ENCODE peak calls at places on chromosomes 13 and 19, in seven cellular contexts. B is H9, U is mesendoderm, Z is IMR-90, T is H1, E is neuronal stem cell, Q is trophoblast cell. A is an unnamed sample.

GRCh38 chr13:74929436-74929835 is 552.5 kb downstream of the TBC1D4 start:
- DNase-seq in B (no peak), Z (no peak), U (no peak), Q (no peak), T (no peak), E (no peak), A (no peak)

GRCh38 chr19:5035817-5036732 is 67.2 kb downstream of the KDM4B start:
- DNase-seq in T (no peak), B (no peak), U (no peak), E (no peak), Q (no peak), Z (no peak), A (no peak)

GRCh38 chr13:94309997-94310842 is 169.3 kb downstream of the DCT start:
- DNase-seq in U (no peak), B (no peak), Q (no peak), E (no peak), T (no peak), Z (peak; percentile 96), A (peak; percentile 92)

GRCh38 chr13:41222259-41222852 is 28.0 kb upstream of the KBTBD7 start:
- DNase-seq in U (peak; percentile 75), B (peak; percentile 67), Q (peak; percentile 52), E (peak; percentile 17), T (no peak), Z (peak; percentile 40), A (peak; percentile 63)

GRCh38 chr19:11052391-11052790 is 36.9 kb upstream of the LDLR start:
- DNase-seq in Q (peak; percentile 58), T (no peak), Z (no peak), U (peak; percentile 55), B (no peak), E (no peak), A (no peak)

GRCh38 chr13:25292301-25292700 is 5.0 kb upstream of the MTMR6 start:
- DNase-seq in Q (no peak), U (peak; percentile 48), Z (peak; percentile 47), E (no peak), T (no peak), B (peak; percentile 36), A (peak; percentile 33)

GRCh38 chr19:1004803-1005664 is 4.8 kb downstream of the GRIN3B start:
- DNase-seq in Z (no peak), E (no peak), U (no peak), T (no peak), B (no peak), Q (no peak), A (no peak)

GRCh38 chr13:109448629-109449028 is 337.8 kb downstream of the IRS2 start:
- DNase-seq in B (no peak), U (no peak), E (no peak), T (no peak), Z (no peak), Q (no peak), A (no peak)

GRCh38 chr13:29513002-29513980 is 82.2 kb downstream of the SLC7A1 start:
- DNase-seq in Z (peak; percentile 63), T (no peak), B (no peak), U (no peak), E (no peak), Q (no peak), A (peak; percentile 40)

GRCh38 chr13:40812724-40813445 is 23.5 kb downstream of the SLC25A15 start:
- DNase-seq in Z (peak; percentile 78), B (no peak), U (no peak), Q (no peak), E (no peak), T (no peak), A (peak; percentile 15)

GRCh38 chr19:18294467-18294864 is 13.0 kb upstream of the JUND start:
- DNase-seq in U (peak; percentile 57), Q (peak; percentile 59), T (no peak), E (no peak), Z (no peak), B (peak; percentile 64), A (no peak)

GRCh38 chr13:48317511-48317981 is 14.0 kb downstream of the RB1 start:
- DNase-seq in E (no peak), B (no peak), Z (no peak), T (no peak), U (no peak), Q (no peak), A (no peak)

GRCh38 chr13:68099616-68100015 is 869.5 kb upstream of the PCDH9 start:
- DNase-seq in Z (peak; percentile 17), B (no peak), U (peak; percentile 60), E (no peak), Q (no peak), T (no peak), A (peak; percentile 59)

DNA sequence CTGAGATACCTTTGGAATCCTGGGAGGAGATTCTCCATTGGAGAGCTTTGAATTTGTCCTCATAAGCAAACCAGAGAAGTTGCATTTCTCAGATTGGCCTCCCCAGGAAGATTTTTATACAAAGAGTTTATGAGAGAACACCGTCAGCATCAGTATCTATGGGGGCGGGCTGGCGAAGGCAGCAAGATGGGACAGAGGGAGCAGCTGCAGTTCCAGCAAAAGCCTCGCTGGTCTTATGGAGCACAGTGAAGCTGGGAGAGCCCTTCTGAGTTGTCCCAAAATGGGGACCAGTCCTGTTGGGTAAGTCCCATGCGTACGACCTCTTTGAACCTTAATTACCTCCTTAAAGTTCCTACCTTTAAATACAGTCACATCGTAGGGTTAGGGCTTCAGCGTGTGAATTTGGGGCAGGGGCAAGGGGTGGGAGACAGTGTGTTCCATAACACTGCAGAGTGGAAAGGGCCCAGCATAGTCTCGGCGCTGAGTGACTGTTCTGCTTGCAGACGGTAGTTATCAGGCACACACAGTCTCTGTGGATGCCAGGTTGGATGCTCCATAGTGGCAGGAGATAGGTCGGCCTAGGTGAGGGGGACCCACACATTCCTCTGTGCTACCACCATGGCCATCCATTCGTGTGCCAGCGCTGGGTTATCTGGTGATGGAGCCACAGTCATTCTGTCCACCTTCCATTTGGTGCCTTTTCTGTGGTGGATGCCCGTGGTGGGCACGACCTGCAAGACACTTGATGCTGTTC is 34.9 kb upstream of the GPR183 start:
- DNase-seq in Z (no peak), T (no peak), U (no peak), E (no peak), B (no peak), Q (no peak), A (no peak)
- H4K8ac ChIP-seq in Z (no peak overlapping the region), T (no peak overlapping the region), U (no peak overlapping the region), E (no peak overlapping the region), B (no peak overlapping the region), Q (no peak overlapping the region), A (no peak overlapping the region)

GRCh38 chr19:15318241-15318691 is 14.1 kb downstream of the BRD4 start:
- DNase-seq in B (no peak), Q (peak; percentile 50), Z (peak; percentile 42), U (no peak), E (no peak), T (no peak), A (no peak)
- H3K4me1 ChIP-seq in B (peaks cover 4% of the 10 kb centered on the region), Q (peaks cover 34% of the 10 kb centered on the region), Z (peaks cover 51% of the 10 kb centered on the region), U (peaks cover 21% of the 10 kb centered on the region), E (no peaks in the 10 kb centered on the region), T (peaks cover 10% of the 10 kb centered on the region), A (peaks cover 43% of the 10 kb centered on the region)

DNA sequence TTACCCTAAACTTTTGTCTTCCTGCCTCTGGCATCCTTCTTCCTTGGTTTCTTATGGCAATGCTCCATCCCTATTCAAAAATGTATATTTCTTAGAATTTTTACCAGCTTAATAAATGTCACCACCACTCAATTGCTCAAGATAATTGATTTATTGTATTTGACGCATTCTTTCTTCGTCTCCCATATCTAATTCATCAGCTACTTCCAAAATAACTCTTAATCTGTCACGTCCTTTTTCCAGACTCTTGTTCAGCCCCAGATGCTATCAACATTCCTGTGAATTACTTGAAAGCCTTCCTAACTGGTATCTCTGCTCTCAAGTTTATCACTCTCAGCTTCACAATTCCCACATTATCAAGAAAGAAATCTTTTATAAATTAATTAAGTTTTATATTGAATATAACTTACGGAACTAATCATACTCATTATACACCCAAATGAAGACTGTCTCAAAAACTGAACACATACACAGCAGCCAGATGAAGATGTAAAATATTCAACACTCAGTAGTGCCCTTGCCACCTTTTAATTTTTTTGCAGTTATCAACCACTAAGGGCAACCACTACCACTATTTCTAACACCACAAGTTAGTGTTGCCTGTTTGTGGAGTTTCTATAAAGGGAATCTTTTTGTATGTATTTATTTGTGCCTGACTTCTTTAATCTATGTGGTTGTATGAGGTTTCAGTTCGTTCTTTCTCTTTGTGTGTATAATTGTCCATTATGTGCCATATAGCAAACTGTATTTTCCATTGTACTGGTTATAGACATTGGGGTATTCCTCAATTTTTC is 2295.4 kb downstream of the PCDH9 start:
- DNase-seq in Q (no peak), U (peak; percentile 40), E (no peak), Z (no peak), B (no peak), T (no peak), A (no peak)
- H3K27ac ChIP-seq in Q (peak overlapping the region; percentile 92), U (no peak overlapping the region), E (no peak overlapping the region), Z (no peak overlapping the region), B (no peak overlapping the region), T (no peak overlapping the region), A (no peak overlapping the region)

GRCh38 chr19:6473652-6474051 is 7.9 kb downstream of the DENND1C start:
- DNase-seq in B (no peak), Q (peak; percentile 14), T (no peak), U (no peak), Z (no peak), E (no peak), A (no peak)

GRCh38 chr19:6476155-6476895 is 5.3 kb downstream of the DENND1C start:
- DNase-seq in U (peak; percentile 99), Z (peak; percentile 10), T (peak; percentile 99), E (peak; percentile 98), Q (no peak), B (peak; percentile 99), A (peak; percentile 53)

GRCh38 chr19:6476896-6477431 is 4.6 kb downstream of the DENND1C start:
- DNase-seq in E (no peak), Z (no peak), B (no peak), T (no peak), U (no peak), Q (no peak), A (no peak)

GRCh38 chr19:6472713-6473112 is 8.6 kb downstream of the CRB3 start:
- DNase-seq in B (no peak), Z (no peak), E (no peak), T (no peak), U (no peak), Q (peak; percentile 54), A (no peak)

GRCh38 chr19:6475321-6476108 is 6.1 kb downstream of the DENND1C start:
- DNase-seq in T (no peak), Q (no peak), E (no peak), U (peak; percentile 39), Z (no peak), B (peak; percentile 77), A (no peak)
- H4K8ac ChIP-seq in T (no peak overlapping the region), Q (no peak overlapping the region), E (peak overlapping the region; percentile 23), U (no peak overlapping the region), Z (no peak overlapping the region), B (no peak overlapping the region), A (no peak overlapping the region)

GRCh38 chr19:29687897-29688728 is 22.9 kb downstream of the PLEKHF1 start:
- DNase-seq in T (no peak), Q (no peak), B (no peak), U (no peak), Z (peak; percentile 78), E (no peak), A (peak; percentile 59)

GRCh38 chr19:29687244-29687896 is 22.1 kb downstream of the PLEKHF1 start:
- DNase-seq in Z (peak; percentile 98), Q (peak; percentile 25), B (no peak), T (no peak), E (no peak), U (no peak), A (peak; percentile 72)

GRCh38 chr19:29694669-29695627 is 20.1 kb downstream of the C19orf12 start:
- DNase-seq in E (peak; percentile 59), U (peak; percentile 78), Z (peak; percentile 70), Q (peak; percentile 78), T (peak; percentile 43), B (peak; percentile 88), A (peak; percentile 75)

GRCh38 chr19:29694166-29694565 is 20.9 kb downstream of the C19orf12 start:
- DNase-seq in E (no peak), Q (no peak), B (no peak), Z (no peak), T (no peak), U (no peak), A (no peak)

GRCh38 chr19:29690842-29691241 is 24.2 kb downstream of the C19orf12 start:
- DNase-seq in U (peak; percentile 85), Z (peak; percentile 49), Q (peak; percentile 25), E (no peak), B (peak; percentile 74), T (no peak), A (peak; percentile 60)
- H3K4me1 ChIP-seq in U (no peaks in the 10 kb centered on the region), Z (peaks cover 11% of the 10 kb centered on the region), Q (no peaks in the 10 kb centered on the region), E (peaks cover 2% of the 10 kb centered on the region), B (peaks cover 2% of the 10 kb centered on the region), T (peaks cover 4% of the 10 kb centered on the region), A (peaks cover 6% of the 10 kb centered on the region)